ENCODE peak calls at places on chromosomes 2 and 18, in four cellular contexts. Q, N, K and X are unnamed samples.

GRCh38 chr2:74867841-74868658 is 34.1 kb downstream of the HK2 start:
- DNase-seq in Q (no peak), N (no peak), K (no peak), X (no peak)

GRCh38 chr2:240726876-240727275 is 35.2 kb downstream of the AQP12A start:
- DNase-seq in Q (no peak), N (no peak), K (no peak), X (no peak)

GRCh38 chr18:57727952-57728807 is 74.9 kb downstream of the ATP8B1 start:
- DNase-seq in Q (no peak), N (no peak), K (no peak), X (no peak)

GRCh38 chr18:23718731-23719130 is 29.5 kb downstream of the LAMA3 start:
- DNase-seq in Q (no peak), N (no peak), K (no peak), X (no peak)

GRCh38 chr2:36370281-36370680 is 14.7 kb downstream of the CRIM1 start:
- DNase-seq in Q (no peak), N (no peak), K (no peak), X (no peak)

GRCh38 chr18:49949991-49950395 is 136.7 kb upstream of the ACAA2 start:
- DNase-seq in Q (no peak), N (no peak), K (no peak), X (no peak)

GRCh38 chr2:96112501-96113366 is 3.6 kb downstream of the ADRA2B start:
- DNase-seq in Q (no peak), N (no peak), K (no peak), X (no peak)

GRCh38 chr2:26765475-26766200 is 1.6 kb downstream of the SLC35F6 start:
- DNase-seq in Q (no peak), N (no peak), K (no peak), X (no peak)

GRCh38 chr2:152508446-152508845 is 173.5 kb downstream of the FMNL2 start:
- DNase-seq in Q (no peak), N (no peak), K (peak), X (no peak)

GRCh38 chr18:2656237-2657042 is 914 bp downstream of the SMCHD1 start:
- DNase-seq in Q (peak), N (peak), K (peak), X (peak)

GRCh38 chr18:49609416-49610284 is 47.8 kb downstream of the LIPG start:
- DNase-seq in Q (no peak), N (no peak), K (no peak), X (no peak)

GRCh38 chr18:79394438-79395307 is 1.1 kb upstream of the NFATC1 start:
- DNase-seq in Q (peak), N (peak), K (no peak), X (peak)

GRCh38 chr2:79101024-79101423 is 13.2 kb upstream of the REG1B start:
- DNase-seq in Q (no peak), N (no peak), K (no peak), X (no peak)

GRCh38 chr2:75309596-75310290 is 110.4 kb upstream of the TACR1 start:
- DNase-seq in Q (no peak), N (no peak), K (no peak), X (no peak)

GRCh38 chr2:114032705-114033104 is 142.8 kb downstream of the ACTR3 start:
- DNase-seq in Q (no peak), N (no peak), K (no peak), X (no peak)

GRCh38 chr2:128314026-128314347 is 4.7 kb downstream of the HS6ST1 start:
- DNase-seq in Q (no peak), N (no peak), K (no peak), X (no peak)

GRCh38 chr2:48414980-48415764 is 114.8 kb upstream of the STON1 start:
- DNase-seq in Q (no peak), N (no peak), K (peak), X (no peak)

GRCh38 chr2:27710640-27711430 is 47.1 kb downstream of the SLC4A1AP start:
- DNase-seq in Q (no peak), N (no peak), K (no peak), X (no peak)

GRCh38 chr2:149561309-149561926 is 26.2 kb downstream of the MMADHC start:
- DNase-seq in Q (no peak), N (no peak), K (peak), X (peak)

GRCh38 chr2:98090951-98091350 is 4.0 kb downstream of the VWA3B start:
- DNase-seq in Q (no peak), N (no peak), K (no peak), X (no peak)

GRCh38 chr2:150716186-150716585 is 228.7 kb upstream of the RND3 start:
- DNase-seq in Q (no peak), N (no peak), K (no peak), X (no peak)

GRCh38 chr2:203591642-203592041 is 56.5 kb upstream of the RAPH1 start:
- DNase-seq in Q (no peak), N (no peak), K (no peak), X (no peak)

GRCh38 chr18:9753863-9754262 is 45.8 kb downstream of the RAB31 start:
- DNase-seq in Q (no peak), N (no peak), K (no peak), X (no peak)

GRCh38 chr18:50518787-50519520 is 40.9 kb upstream of the MAPK4 start:
- DNase-seq in Q (no peak), N (no peak), K (no peak), X (no peak)

GRCh38 chr2:67777836-67778429 is 284.9 kb downstream of the C1D start:
- DNase-seq in Q (no peak), N (no peak), K (no peak), X (no peak)

GRCh38 chr2:72289283-72289682 is 141.6 kb upstream of the CYP26B1 start:
- DNase-seq in Q (no peak), N (no peak), K (no peak), X (no peak)

GRCh38 chr2:164028764-164029534 is 293.1 kb upstream of the FIGN start:
- DNase-seq in Q (no peak), N (no peak), K (no peak), X (no peak)

GRCh38 chr2:10738192-10738591 is 16.8 kb downstream of the ATP6V1C2 start:
- DNase-seq in Q (no peak), N (no peak), K (no peak), X (no peak)

GRCh38 chr2:10742666-10743065 is 21.2 kb downstream of the ATP6V1C2 start:
- DNase-seq in Q (no peak), N (no peak), K (no peak), X (no peak)

GRCh38 chr2:10740226-10740625 is 18.8 kb downstream of the ATP6V1C2 start:
- DNase-seq in Q (no peak), N (no peak), K (peak), X (no peak)

DNA sequence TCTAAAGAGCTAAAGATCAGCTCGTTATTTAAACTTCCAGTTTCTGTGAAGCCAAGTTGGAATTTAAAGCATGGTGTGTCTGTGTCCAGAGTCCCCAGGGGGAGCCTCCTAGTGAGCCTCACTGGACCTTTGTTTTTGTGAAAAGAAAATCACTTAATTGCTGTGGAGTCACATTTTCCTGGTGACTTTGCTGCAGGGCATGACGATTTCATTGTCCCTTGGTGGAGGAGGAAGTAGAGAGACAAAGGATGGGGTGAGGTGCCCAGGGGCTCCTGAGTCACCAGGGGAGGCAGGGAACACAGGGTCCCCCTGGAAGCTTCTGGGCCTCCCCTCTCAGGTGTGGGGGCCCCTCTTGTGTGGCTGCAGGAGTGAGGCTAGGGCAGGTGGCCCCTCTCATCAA is 19.7 kb downstream of the ATP6V1C2 start:
- DNase-seq in Q (no peak), N (no peak), K (no peak), X (no peak)
- TF ChIP-seq ELF4 in Q (no peak), N (no peak), K (no peak), X (no peak)

GRCh38 chr2:238724728-238725127 is 123.2 kb upstream of the TWIST2 start:
- DNase-seq in Q (no peak), N (no peak), K (no peak), X (no peak)

GRCh38 chr2:238727585-238728321 is 120.1 kb upstream of the TWIST2 start:
- DNase-seq in Q (no peak), N (no peak), K (no peak), X (no peak)

GRCh38 chr2:238728322-238729260 is 119.3 kb upstream of the TWIST2 start:
- DNase-seq in Q (no peak), N (no peak), K (no peak), X (no peak)

GRCh38 chr2:238725298-238725697 is 122.6 kb upstream of the TWIST2 start:
- DNase-seq in Q (no peak), N (no peak), K (no peak), X (no peak)

GRCh38 chr2:238726670-238727584 is 121.0 kb upstream of the TWIST2 start:
- DNase-seq in Q (no peak), N (no peak), K (no peak), X (no peak)
- TF ChIP-seq ELF4 in Q (no peak), N (no peak), K (no peak), X (no peak)

GRCh38 chr2:45889620-45890019 is 238.1 kb downstream of the PRKCE start:
- DNase-seq in Q (no peak), N (no peak), K (no peak), X (no peak)
- TF ChIP-seq ELF4 in Q (no peak), N (no peak), K (no peak), X (no peak)

GRCh38 chr2:17756629-17757028 is 2.7 kb downstream of the GEN1 start:
- DNase-seq in Q (no peak), N (no peak), K (no peak), X (no peak)
- TF ChIP-seq ELF4 in Q (no peak), N (no peak), K (no peak), X (no peak)

DNA sequence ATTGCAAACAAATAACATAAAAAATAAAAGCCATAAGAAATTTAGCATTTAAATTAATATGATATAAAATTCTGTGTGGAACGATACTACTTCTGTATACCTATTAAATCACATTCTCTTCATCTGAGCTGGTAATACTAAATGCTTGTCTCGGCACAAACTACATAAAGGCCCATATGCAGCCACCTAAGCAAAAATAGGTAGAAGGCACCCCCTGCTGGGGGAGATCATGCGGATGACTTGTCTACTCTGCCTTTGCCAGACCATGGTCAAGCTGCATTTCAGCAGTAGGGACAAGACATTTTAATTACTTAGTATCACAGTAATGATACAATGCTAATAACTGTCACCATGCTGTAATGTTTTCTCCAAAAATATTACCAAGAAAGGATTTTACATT is 108.0 kb downstream of the CDH19 start:
- DNase-seq in Q (peak), N (peak), K (peak), X (no peak)
- TF ChIP-seq ELF4 in Q (no peak), N (no peak), K (no peak), X (no peak)

DNA sequence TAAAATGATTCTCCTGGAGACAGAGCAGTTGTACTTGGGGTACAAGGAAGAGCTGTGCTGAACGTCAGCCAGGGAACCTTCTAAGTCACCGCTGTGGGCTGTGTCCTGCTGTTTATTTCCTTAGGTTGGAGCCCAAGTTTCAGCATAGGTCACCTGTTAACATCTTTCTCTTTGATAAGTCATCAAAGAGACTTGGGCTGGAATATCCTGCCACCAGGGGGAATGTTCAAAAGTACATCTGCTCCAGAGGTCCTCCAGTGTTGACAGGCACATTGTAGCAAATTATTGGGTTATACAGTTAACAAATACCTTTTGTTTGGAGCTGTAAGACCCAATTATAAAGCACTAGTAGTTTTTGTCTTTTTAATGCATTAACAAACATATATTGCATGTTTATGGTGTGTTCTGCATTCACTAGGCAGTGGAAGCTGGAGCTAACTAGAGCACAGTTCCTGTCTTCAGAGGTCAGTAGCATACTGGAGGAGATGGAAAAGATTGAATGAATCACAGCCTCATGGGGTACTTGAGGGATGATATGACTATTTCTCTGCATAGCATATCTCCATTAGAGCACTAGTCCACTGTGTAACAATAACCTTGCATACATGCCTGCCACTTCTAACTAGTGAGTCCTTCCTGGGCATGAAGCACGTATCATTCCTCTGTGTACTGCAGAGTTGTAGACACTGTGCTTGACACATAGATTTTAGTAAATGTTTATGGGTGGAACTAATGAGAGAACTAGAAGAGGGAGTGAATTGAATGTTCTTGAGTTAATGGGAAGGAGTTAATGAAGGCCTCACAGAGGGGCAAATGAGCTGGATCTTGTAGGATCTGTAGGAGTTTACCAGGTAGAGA is 182.1 kb downstream of the AGAP1 start:
- DNase-seq in Q (no peak), N (no peak), K (peak), X (no peak)
- TF ChIP-seq ELF4 in Q (no peak), N (no peak), K (no peak), X (no peak)